ENCODE peak calls at places on chromosomes 5 and 9, in four cellular contexts. L is lower lobe of right lung, G is MM.1S, M is heart right ventricle. R is an unnamed sample. For H3K4me1, the result is how much of the 10 kb centered on the place peaks cover.

GRCh38 chr9:132042324-132042723 is 37.3 kb downstream of the MED27 start:
- DNase-seq in L (no peak), G (no peak), M (no peak), R (no peak)

GRCh38 chr5:149466457-149466972 is 84.7 kb downstream of the CSNK1A1 start:
- DNase-seq in L (no peak), G (no peak), M (no peak), R (no peak)

GRCh38 chr5:13354611-13355010 is 589.9 kb downstream of the DNAH5 start:
- DNase-seq in L (no peak), G (no peak), M (no peak), R (no peak)

GRCh38 chr5:78537406-78537805 is 111.2 kb downstream of the LHFPL2 start:
- DNase-seq in L (no peak), G (no peak), M (no peak), R (peak)

GRCh38 chr9:27537027-27537435 is 7.4 kb upstream of the MOB3B start:
- DNase-seq in L (no peak), G (no peak), M (no peak), R (no peak)

GRCh38 chr5:176407456-176408244 is 8.7 kb downstream of the CLTB start:
- DNase-seq in L (no peak), G (no peak), M (peak), R (peak)

GRCh38 chr9:15306068-15306756 is 804 bp downstream of the TTC39B start:
- DNase-seq in L (peak), G (no peak), M (peak), R (peak)

GRCh38 chr9:124662561-124662960 is 108.5 kb downstream of the NR6A1 start:
- DNase-seq in L (no peak), G (no peak), M (no peak), R (no peak)

GRCh38 chr9:88746029-88746743 is 211.2 kb downstream of the NXNL2 start:
- DNase-seq in L (no peak), G (no peak), M (peak), R (no peak)

DNA sequence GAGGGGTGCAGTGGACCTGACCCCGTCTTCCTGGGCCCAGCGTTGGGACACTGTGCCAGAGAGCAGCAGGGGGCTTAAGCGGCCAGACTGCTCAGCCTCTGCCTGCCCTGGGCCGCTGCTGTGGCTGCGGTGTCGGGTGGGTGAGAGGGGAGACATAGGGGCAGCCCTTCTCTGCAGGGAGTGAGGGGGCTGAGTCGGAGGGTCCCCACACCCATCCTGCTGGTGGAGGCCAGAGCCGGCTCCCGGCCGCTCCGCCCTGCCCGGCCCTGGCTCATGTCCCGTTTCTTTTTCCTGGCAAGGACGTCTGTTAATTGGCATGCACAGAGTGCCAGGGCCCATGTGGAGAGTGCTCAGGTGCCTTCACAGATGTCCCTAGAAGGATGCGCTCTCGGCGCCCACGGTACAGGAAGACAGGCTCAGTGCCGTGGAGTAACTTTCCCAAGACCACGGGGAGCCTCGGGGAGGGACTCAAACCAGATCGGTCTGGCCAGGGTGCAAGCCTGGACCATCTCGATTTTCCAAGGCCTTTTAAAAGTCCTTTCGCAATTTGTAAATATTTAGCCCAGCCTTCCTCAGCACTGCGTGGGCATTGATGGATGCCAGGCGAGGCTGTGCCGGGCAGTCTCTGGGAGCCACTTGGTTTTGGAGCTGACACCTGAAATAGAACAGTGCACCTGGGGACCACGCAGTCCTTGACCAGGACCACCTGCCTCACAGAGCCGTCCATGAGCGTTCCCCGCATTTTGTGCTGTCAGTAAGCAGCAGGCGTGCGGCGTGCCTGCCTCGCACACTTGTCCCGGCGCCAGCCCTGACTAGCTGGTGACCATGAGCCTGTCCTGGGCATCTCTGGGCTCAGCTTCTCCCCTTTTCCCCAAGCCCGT is 60.9 kb downstream of the RXRA start:
- DNase-seq in L (no peak), G (no peak), M (no peak), R (peak)
- H3K4me1 ChIP-seq in L (half or more), G (under half), M (half or more), R (under half)

DNA sequence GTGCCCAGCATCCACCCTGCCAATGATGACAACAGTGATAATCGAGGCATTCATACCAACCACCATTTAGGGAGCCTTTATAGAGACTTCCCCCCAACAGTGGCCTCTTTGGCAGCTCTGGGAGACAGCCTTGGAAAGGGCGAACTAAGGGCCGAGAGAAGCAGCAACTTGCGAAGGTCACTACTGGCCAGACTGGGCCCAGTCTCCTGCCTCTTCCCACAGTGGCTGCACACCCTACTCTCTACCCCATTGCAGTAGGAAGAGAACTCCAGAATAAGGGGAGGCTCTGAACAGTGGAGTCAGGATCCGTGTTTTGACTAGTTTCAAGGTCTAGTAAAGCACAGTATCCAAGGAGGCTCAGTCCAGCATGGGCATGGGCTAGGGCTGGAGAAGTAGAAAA is 5.3 kb downstream of the LHX6 start:
- DNase-seq in L (no peak), G (no peak), M (no peak), R (no peak)
- H3K4me1 ChIP-seq in L (under half), G (under half), M (under half), R (under half)

GRCh38 chr5:84115727-84116126 is 269.0 kb downstream of the EDIL3 start:
- DNase-seq in L (no peak), G (no peak), M (no peak), R (no peak)
- H3K4me1 ChIP-seq in L (under half), G (under half), M (under half), R (under half)

GRCh38 chr5:141515141-141515540 is 26.3 kb downstream of the PCDHGC5 start:
- DNase-seq in L (no peak), G (no peak), M (no peak), R (no peak)

GRCh38 chr5:141515946-141516647 is 27.2 kb downstream of the PCDHGC5 start:
- DNase-seq in L (no peak), G (no peak), M (no peak), R (no peak)

GRCh38 chr5:141517902-141518610 is 29.2 kb downstream of the PCDHGC5 start:
- DNase-seq in L (no peak), G (no peak), M (no peak), R (no peak)

GRCh38 chr5:141517321-141517720 is 28.4 kb downstream of the PCDHGC5 start:
- DNase-seq in L (no peak), G (no peak), M (no peak), R (no peak)

GRCh38 chr5:141516648-141517025 is 27.8 kb downstream of the PCDHGC5 start:
- DNase-seq in L (no peak), G (no peak), M (peak), R (no peak)
- H3K4me1 ChIP-seq in L (half or more), G (under half), M (half or more), R (under half)

DNA sequence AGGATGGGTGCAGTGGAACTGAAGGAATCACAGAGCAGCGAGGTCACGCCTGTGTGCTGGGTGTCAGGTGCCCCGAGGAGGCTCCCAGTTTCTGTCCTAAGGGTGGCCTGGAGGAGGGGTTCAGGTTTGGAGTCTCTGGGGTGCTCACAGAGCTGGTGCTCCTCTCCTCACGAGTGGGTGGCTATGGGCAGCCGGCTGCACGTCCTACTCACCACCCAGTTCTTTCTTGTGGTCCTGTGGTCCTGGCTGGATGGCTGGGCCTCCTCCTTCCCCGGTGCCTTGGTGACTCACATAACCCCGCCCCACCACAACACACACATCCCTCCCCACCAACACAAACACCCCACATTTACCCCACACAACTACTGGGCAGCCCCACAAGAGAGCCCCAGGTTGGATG is 9.9 kb upstream of the PTGS1 start:
- DNase-seq in L (no peak), G (no peak), M (no peak), R (no peak)
- H3K4me1 ChIP-seq in L (under half), G (under half), M (under half), R (under half)

GRCh38 chr9:37155601-37156000 is 35.2 kb downstream of the ZCCHC7 start:
- DNase-seq in L (no peak), G (no peak), M (no peak), R (no peak)

GRCh38 chr9:37156781-37157356 is 36.5 kb downstream of the ZCCHC7 start:
- DNase-seq in L (no peak), G (peak), M (no peak), R (no peak)

GRCh38 chr9:37157978-37158377 is 37.6 kb downstream of the ZCCHC7 start:
- DNase-seq in L (no peak), G (no peak), M (no peak), R (no peak)

GRCh38 chr9:37152365-37152764 is 32.0 kb downstream of the ZCCHC7 start:
- DNase-seq in L (no peak), G (no peak), M (no peak), R (no peak)

DNA sequence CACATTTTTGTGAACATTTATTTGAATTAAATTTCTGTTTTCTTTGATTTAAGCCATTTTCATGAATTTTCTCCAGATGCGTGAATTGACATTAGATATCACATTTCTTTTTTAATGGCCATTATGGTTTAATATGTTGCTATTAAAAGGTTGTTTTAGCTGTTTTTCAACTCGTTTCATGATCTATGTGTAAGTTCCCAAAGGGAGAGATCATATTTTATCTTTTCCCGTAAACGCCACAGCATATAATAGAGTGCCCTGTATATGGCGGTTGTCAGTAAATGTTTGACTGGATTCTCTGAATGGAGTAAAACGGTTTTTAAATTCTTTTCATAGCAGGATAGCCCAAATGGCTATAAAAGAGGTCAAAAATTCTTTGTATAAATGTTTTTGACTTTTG is 35.8 kb downstream of the ZCCHC7 start:
- DNase-seq in L (no peak), G (no peak), M (no peak), R (no peak)
- H3K4me1 ChIP-seq in L (under half), G (under half), M (under half), R (under half)

GRCh38 chr5:38462972-38463633 is 93.3 kb downstream of the LIFR start:
- DNase-seq in L (no peak), G (no peak), M (no peak), R (no peak)
- H3K4me1 ChIP-seq in L (under half), G (under half), M (half or more), R (under half)

GRCh38 chr9:120386390-120387131 is 193.4 kb downstream of the CDK5RAP2 start:
- DNase-seq in L (no peak), G (no peak), M (no peak), R (peak)

GRCh38 chr9:120389300-120389699 is 190.7 kb downstream of the CDK5RAP2 start:
- DNase-seq in L (no peak), G (no peak), M (no peak), R (no peak)

GRCh38 chr9:120388000-120388855 is 191.7 kb downstream of the CDK5RAP2 start:
- DNase-seq in L (no peak), G (no peak), M (peak), R (peak)

GRCh38 chr9:120385606-120386389 is 194.2 kb downstream of the CDK5RAP2 start:
- DNase-seq in L (no peak), G (no peak), M (no peak), R (peak)

GRCh38 chr9:120387257-120387999 is 192.5 kb downstream of the CDK5RAP2 start:
- DNase-seq in L (peak), G (no peak), M (no peak), R (peak)
- H3K4me1 ChIP-seq in L (under half), G (under half), M (under half), R (half or more)